ENCODE peak calls at places on chromosomes 1 and 21, in five cellular contexts. Y, I, G, C and H are unnamed samples.

GRCh38 chr21:26752849-26753248 is 92.4 kb downstream of the ADAMTS1 start:
- DNase-seq in Y (no peak), I (no peak), G (no peak), C (no peak), H (no peak)

GRCh38 chr1:200699871-200700270 is 30.2 kb upstream of the DDX59 start:
- DNase-seq in Y (no peak), I (no peak), G (no peak), C (no peak), H (no peak)

GRCh38 chr1:79004916-79005315 is 1.6 kb downstream of the ADGRL4 start:
- DNase-seq in Y (no peak), I (no peak), G (no peak), C (no peak), H (no peak)

GRCh38 chr1:233904979-233905415 is 521 bp downstream of the SLC35F3 start:
- DNase-seq in Y (peak; percentile 13), I (no peak), G (peak; percentile 49), C (no peak), H (no peak)

GRCh38 chr1:218479436-218480115 is 134.4 kb downstream of the TGFB2 start:
- DNase-seq in Y (no peak), I (peak; percentile 97), G (peak; percentile 54), C (no peak), H (no peak)

GRCh38 chr1:52927219-52928082 is at the start of gene SCP2:
- DNase-seq in Y (peak; percentile 86), I (peak; percentile 72), G (peak; percentile 79), C (peak; percentile 89), H (peak; percentile 88)

GRCh38 chr1:110421159-110421777 is 13.8 kb upstream of the LAMTOR5 start:
- DNase-seq in Y (no peak), I (no peak), G (peak; percentile 39), C (no peak), H (no peak)

GRCh38 chr1:69993787-69994186 is 211.6 kb downstream of the LRRC40 start:
- DNase-seq in Y (no peak), I (no peak), G (no peak), C (no peak), H (no peak)

GRCh38 chr1:221099747-221100146 is 220.5 kb downstream of the HLX start:
- DNase-seq in Y (no peak), I (no peak), G (no peak), C (no peak), H (no peak)

GRCh38 chr1:234271243-234271606 is 102.0 kb upstream of the COA6 start:
- DNase-seq in Y (no peak), I (no peak), G (no peak), C (no peak), H (no peak)

GRCh38 chr1:82108843-82109242 is 308.1 kb downstream of the ADGRL2 start:
- DNase-seq in Y (no peak), I (no peak), G (no peak), C (no peak), H (no peak)

GRCh38 chr1:246782120-246782900 is 58.1 kb downstream of the SCCPDH start:
- DNase-seq in Y (peak; percentile 40), I (peak; percentile 70), G (peak; percentile 42), C (no peak), H (no peak)

GRCh38 chr1:170494369-170494768 is 37.6 kb upstream of the GORAB start:
- DNase-seq in Y (no peak), I (no peak), G (no peak), C (no peak), H (no peak)

GRCh38 chr1:76425104-76425842 is 350.7 kb downstream of the ST6GALNAC3 start:
- DNase-seq in Y (no peak), I (no peak), G (no peak), C (no peak), H (no peak)

GRCh38 chr1:235102993-235103411 is 25.6 kb downstream of the TOMM20 start:
- DNase-seq in Y (peak; percentile 46), I (no peak), G (no peak), C (no peak), H (no peak)

GRCh38 chr1:219749370-219749769 is 136.5 kb upstream of the ZC3H11B start:
- DNase-seq in Y (no peak), I (no peak), G (no peak), C (no peak), H (no peak)

GRCh38 chr1:158227904-158228623 is 26.2 kb upstream of the CD1A start:
- DNase-seq in Y (no peak), I (no peak), G (no peak), C (no peak), H (peak; percentile 55)

GRCh38 chr1:165420655-165421054 is 24.3 kb downstream of the RXRG start:
- DNase-seq in Y (no peak), I (no peak), G (no peak), C (no peak), H (no peak)

GRCh38 chr21:41825881-41826280 is 53.3 kb downstream of the PRDM15 start:
- DNase-seq in Y (no peak), I (no peak), G (no peak), C (no peak), H (no peak)

GRCh38 chr1:19557609-19558051 is 72.3 kb upstream of the CAPZB start:
- DNase-seq in Y (no peak), I (no peak), G (peak; percentile 3), C (no peak), H (no peak)

GRCh38 chr1:59295603-59296002 is 1.3 kb upstream of the FGGY start:
- DNase-seq in Y (no peak), I (no peak), G (peak; percentile 14), C (no peak), H (no peak)

GRCh38 chr21:31879911-31880310 is 7.1 kb downstream of the HUNK start:
- DNase-seq in Y (no peak), I (no peak), G (no peak), C (no peak), H (no peak)

GRCh38 chr1:17059391-17060128 is 5.7 kb upstream of the SDHB start:
- DNase-seq in Y (peak; percentile 19), I (peak; percentile 53), G (peak; percentile 78), C (peak; percentile 75), H (peak; percentile 81)

GRCh38 chr1:214360525-214361164 is 79.7 kb downstream of the SMYD2 start:
- DNase-seq in Y (no peak), I (no peak), G (no peak), C (no peak), H (no peak)

GRCh38 chr1:219664310-219665029 is 51.6 kb upstream of the ZC3H11B start:
- DNase-seq in Y (no peak), I (no peak), G (no peak), C (no peak), H (no peak)

GRCh38 chr1:202858306-202858705 is 30.6 kb downstream of the RABIF start:
- DNase-seq in Y (peak; percentile 82), I (no peak), G (no peak), C (no peak), H (no peak)
- H3K27ac ChIP-seq in Y (peak overlapping the region; percentile 83), I (no peak overlapping the region), G (no peak overlapping the region), C (no peak overlapping the region), H (peak overlapping the region; percentile 60)

GRCh38 chr1:30885580-30886513 is 22.7 kb downstream of the SDC3 start:
- DNase-seq in Y (no peak), I (peak; percentile 45), G (no peak), C (no peak), H (no peak)
- H3K4me1 ChIP-seq in Y (peaks cover 5% of the 10 kb centered on the region), I (peaks cover 58% of the 10 kb centered on the region), G (no peaks in the 10 kb centered on the region), C (no peaks in the 10 kb centered on the region), H (peaks cover 23% of the 10 kb centered on the region)

GRCh38 chr1:178183796-178184195 is 89.9 kb downstream of the RASAL2 start:
- DNase-seq in Y (no peak), I (no peak), G (no peak), C (no peak), H (no peak)

GRCh38 chr1:178192686-178193085 is 98.8 kb downstream of the RASAL2 start:
- DNase-seq in Y (no peak), I (peak; percentile 24), G (peak; percentile 34), C (no peak), H (no peak)

GRCh38 chr1:178189814-178190213 is 95.9 kb downstream of the RASAL2 start:
- DNase-seq in Y (no peak), I (peak; percentile 25), G (peak; percentile 43), C (no peak), H (no peak)

GRCh38 chr1:178188306-178188705 is 94.4 kb downstream of the RASAL2 start:
- DNase-seq in Y (no peak), I (no peak), G (no peak), C (no peak), H (no peak)
- H3K4me3 ChIP-seq in Y (no peak overlapping the region), I (no peak overlapping the region), G (no peak overlapping the region), C (no peak overlapping the region), H (peak overlapping the region; percentile 17)

DNA sequence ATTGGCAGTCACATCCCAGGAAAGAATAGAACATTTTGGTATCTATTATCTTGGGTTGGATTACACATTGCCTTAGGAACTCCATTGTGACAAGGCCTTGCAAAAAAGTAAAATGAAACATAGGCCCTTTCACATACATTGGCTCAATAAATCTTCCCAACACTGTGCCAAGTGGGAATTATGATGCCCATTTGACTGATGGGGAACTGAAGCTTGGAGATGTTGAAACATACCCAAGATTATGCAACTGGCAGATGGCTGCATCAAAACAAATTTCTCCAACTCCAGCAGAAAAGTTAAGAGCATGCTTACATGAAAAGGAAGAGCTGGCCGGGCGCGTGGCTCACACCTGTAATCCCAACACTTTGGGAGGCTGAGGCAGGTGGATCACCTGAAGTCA is 26.9 kb downstream of the PLEKHO1 start:
- DNase-seq in Y (no peak), I (no peak), G (no peak), C (no peak), H (no peak)
- H3K27ac ChIP-seq in Y (no peak overlapping the region), I (no peak overlapping the region), G (no peak overlapping the region), C (no peak overlapping the region), H (no peak overlapping the region)

GRCh38 chr1:201914456-201915235 is 25.9 kb downstream of the SHISA4 start:
- DNase-seq in Y (peak; percentile 60), I (no peak), G (no peak), C (no peak), H (no peak)

GRCh38 chr1:201916649-201917249 is 28.1 kb downstream of the SHISA4 start:
- DNase-seq in Y (peak; percentile 92), I (peak; percentile 96), G (peak; percentile 46), C (no peak), H (peak; percentile 54)

GRCh38 chr1:201917362-201918033 is 28.8 kb downstream of the SHISA4 start:
- DNase-seq in Y (peak; percentile 54), I (peak; percentile 80), G (no peak), C (no peak), H (no peak)

GRCh38 chr1:201911827-201912571 is 23.3 kb downstream of the SHISA4 start:
- DNase-seq in Y (no peak), I (no peak), G (no peak), C (no peak), H (no peak)

GRCh38 chr1:201912832-201913231 is 24.1 kb downstream of the SHISA4 start:
- DNase-seq in Y (peak; percentile 54), I (no peak), G (no peak), C (no peak), H (no peak)
- H3K4me1 ChIP-seq in Y (peaks cover 28% of the 10 kb centered on the region), I (peaks cover 27% of the 10 kb centered on the region), G (no peaks in the 10 kb centered on the region), C (no peaks in the 10 kb centered on the region), H (peaks cover 5% of the 10 kb centered on the region)

GRCh38 chr1:243416510-243416909 is 160.7 kb downstream of the SDCCAG8 start:
- DNase-seq in Y (no peak), I (no peak), G (no peak), C (no peak), H (no peak)

GRCh38 chr1:243421784-243422183 is 165.9 kb downstream of the SDCCAG8 start:
- DNase-seq in Y (peak; percentile 22), I (peak; percentile 43), G (peak; percentile 93), C (no peak), H (no peak)

GRCh38 chr1:243420369-243420768 is 164.5 kb downstream of the SDCCAG8 start:
- DNase-seq in Y (no peak), I (no peak), G (no peak), C (no peak), H (no peak)

GRCh38 chr1:243422362-243422761 is 166.5 kb downstream of the SDCCAG8 start:
- DNase-seq in Y (no peak), I (no peak), G (no peak), C (no peak), H (no peak)

GRCh38 chr1:243420968-243421675 is 165.3 kb downstream of the SDCCAG8 start:
- DNase-seq in Y (no peak), I (no peak), G (peak; percentile 25), C (no peak), H (no peak)
- H3K4me3 ChIP-seq in Y (peak overlapping the region; percentile 12), I (peak overlapping the region; percentile 13), G (peak overlapping the region; percentile 60), C (no peak overlapping the region), H (peak overlapping the region; percentile 1)